ENCODE peak calls at places on chromosomes 16 and 17, in six cellular contexts. M, J, L, D, T and U are unnamed samples.

GRCh38 chr16:77782694-77783093 is 5.7 kb upstream of the VAT1L start:
- DNase-seq in M (peak; percentile 23), J (no peak), L (no peak), D (no peak), T (no peak), U (no peak)

GRCh38 chr17:2931426-2931825 is 132.0 kb downstream of the OR1D5 start:
- DNase-seq in M (no peak), J (no peak), L (no peak), D (no peak), T (no peak), U (no peak)

GRCh38 chr16:57536306-57537193 is at the start of gene CCDC102A:
- DNase-seq in M (peak; percentile 69), J (no peak), L (peak; percentile 49), D (peak; percentile 50), T (peak; percentile 24), U (peak; percentile 78)

GRCh38 chr17:5592382-5592781 is 8.1 kb upstream of the NLRP1 start:
- DNase-seq in M (peak; percentile 59), J (no peak), L (no peak), D (no peak), T (no peak), U (peak; percentile 38)

GRCh38 chr17:39699818-39700147 is at the start of gene ERBB2:
- DNase-seq in M (no peak), J (no peak), L (peak; percentile 75), D (no peak), T (peak; percentile 82), U (no peak)

GRCh38 chr17:238071-238963 is 56.9 kb upstream of the DOC2B start:
- DNase-seq in M (no peak), J (no peak), L (no peak), D (no peak), T (no peak), U (no peak)

GRCh38 chr17:17098426-17099035 is 56.3 kb downstream of the MPRIP start:
- DNase-seq in M (no peak), J (no peak), L (peak; percentile 67), D (no peak), T (no peak), U (no peak)

GRCh38 chr16:74480150-74481029 is 59.1 kb upstream of the CLEC18B start:
- DNase-seq in M (no peak), J (no peak), L (no peak), D (no peak), T (peak; percentile 46), U (no peak)

GRCh38 chr16:2449118-2449517 is 10.8 kb upstream of the TEDC2 start:
- DNase-seq in M (no peak), J (no peak), L (no peak), D (no peak), T (no peak), U (no peak)

GRCh38 chr17:51152766-51153209 is 571 bp upstream of the NME1 start:
- DNase-seq in M (peak; percentile 30), J (no peak), L (no peak), D (no peak), T (no peak), U (no peak)

GRCh38 chr17:1553354-1554266 is 9.0 kb downstream of the PITPNA start:
- DNase-seq in M (no peak), J (no peak), L (no peak), D (no peak), T (peak; percentile 42), U (no peak)

GRCh38 chr17:57724038-57724728 is 20.9 kb downstream of the CCDC182 start:
- DNase-seq in M (peak; percentile 64), J (no peak), L (no peak), D (no peak), T (no peak), U (peak; percentile 46)

GRCh38 chr17:35373984-35374765 is 754 bp upstream of the SLFN11 start:
- DNase-seq in M (peak; percentile 58), J (peak; percentile 92), L (peak; percentile 38), D (no peak), T (peak; percentile 42), U (peak; percentile 25)

GRCh38 chr17:21602176-21602575 is 90.1 kb upstream of the KCNJ18 start:
- DNase-seq in M (no peak), J (no peak), L (no peak), D (no peak), T (no peak), U (no peak)

GRCh38 chr16:3514621-3515020 is 13.8 kb downstream of the CLUAP1 start:
- DNase-seq in M (no peak), J (no peak), L (no peak), D (peak; percentile 0), T (no peak), U (no peak)

GRCh38 chr16:19366384-19366783 is 51.3 kb upstream of the TMC5 start:
- DNase-seq in M (no peak), J (no peak), L (no peak), D (no peak), T (no peak), U (no peak)

GRCh38 chr17:45886852-45887251 is 7.5 kb upstream of the MAPT start:
- DNase-seq in M (no peak), J (no peak), L (no peak), D (no peak), T (no peak), U (no peak)

GRCh38 chr17:3647769-3648540 is 11.4 kb downstream of the CTNS start:
- DNase-seq in M (no peak), J (no peak), L (no peak), D (no peak), T (peak; percentile 70), U (no peak)

GRCh38 chr16:60811657-60812056 is 1224.6 kb downstream of the CDH8 start:
- DNase-seq in M (no peak), J (no peak), L (no peak), D (no peak), T (no peak), U (no peak)

GRCh38 chr17:50893183-50893993 is 27.2 kb upstream of the TOB1 start:
- DNase-seq in M (peak; percentile 6), J (no peak), L (peak; percentile 79), D (peak; percentile 2), T (no peak), U (no peak)

GRCh38 chr16:25157476-25157875 is 45.9 kb downstream of the LCMT1 start:
- DNase-seq in M (no peak), J (no peak), L (no peak), D (no peak), T (no peak), U (no peak)

GRCh38 chr17:49063652-49064051 is 66.5 kb downstream of the IGF2BP1 start:
- DNase-seq in M (no peak), J (no peak), L (no peak), D (no peak), T (no peak), U (no peak)

GRCh38 chr16:8590161-8590688 is at the start of gene TMEM114:
- DNase-seq in M (no peak), J (no peak), L (no peak), D (no peak), T (no peak), U (no peak)

GRCh38 chr17:81577278-81578000 is 25.3 kb upstream of the FAAP100 start:
- DNase-seq in M (no peak), J (no peak), L (peak; percentile 55), D (no peak), T (no peak), U (no peak)

GRCh38 chr16:88376835-88377726 is 5.7 kb upstream of the ZNF469 start:
- DNase-seq in M (no peak), J (no peak), L (no peak), D (no peak), T (no peak), U (peak; percentile 36)

GRCh38 chr16:88390760-88391496 is 8.2 kb downstream of the ZNF469 start:
- DNase-seq in M (no peak), J (no peak), L (no peak), D (no peak), T (no peak), U (no peak)

GRCh38 chr17:49746791-49747490 is 17.0 kb downstream of the FAM117A start:
- DNase-seq in M (peak; percentile 48), J (no peak), L (no peak), D (no peak), T (no peak), U (peak; percentile 60)

GRCh38 chr17:48724241-48725004 is 1.4 kb downstream of the PRAC2 start:
- DNase-seq in M (peak; percentile 80), J (peak; percentile 96), L (peak; percentile 84), D (peak; percentile 79), T (peak; percentile 74), U (peak; percentile 77)

GRCh38 chr17:50443492-50444051 is 17.6 kb downstream of the ACSF2 start:
- DNase-seq in M (no peak), J (no peak), L (no peak), D (no peak), T (no peak), U (no peak)

GRCh38 chr16:77213542-77214108 is 14.4 kb downstream of the SYCE1L start:
- DNase-seq in M (no peak), J (no peak), L (peak; percentile 37), D (no peak), T (no peak), U (no peak)

GRCh38 chr17:82018152-82019041 is 4.3 kb downstream of the CENPX start:
- DNase-seq in M (no peak), J (no peak), L (no peak), D (no peak), T (no peak), U (no peak)

GRCh38 chr16:51722467-51722866 is 571.4 kb upstream of the SALL1 start:
- DNase-seq in M (no peak), J (no peak), L (no peak), D (no peak), T (no peak), U (no peak)
- TF ChIP-seq CTCF in M (no peak), J (no peak), L (no peak), D (peak; percentile 23), T (no peak), U (no peak)

DNA sequence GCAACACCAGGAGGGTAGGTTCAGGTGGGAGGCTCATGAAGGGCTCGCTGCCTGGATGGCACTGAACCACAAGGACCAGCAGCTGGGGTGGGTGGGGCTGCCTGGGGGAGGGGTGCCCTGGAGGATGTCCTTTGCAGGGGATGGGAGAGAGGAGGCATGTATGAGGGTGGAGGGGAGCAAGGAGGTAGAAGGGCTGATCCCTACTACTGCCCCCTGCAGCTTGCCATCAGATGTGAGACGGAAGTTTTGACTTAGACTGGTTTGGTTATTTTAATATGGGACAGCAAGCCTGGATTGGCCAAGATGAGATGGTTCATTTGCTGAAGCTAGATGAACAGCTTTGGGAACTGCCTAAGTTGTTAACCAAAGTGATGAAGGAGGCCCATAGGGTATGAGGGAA is 115.9 kb downstream of the SEC14L1 start:
- DNase-seq in M (no peak), J (no peak), L (no peak), D (no peak), T (no peak), U (no peak)
- TF ChIP-seq CTCF in M (no peak), J (no peak), L (no peak), D (no peak), T (no peak), U (no peak)

DNA sequence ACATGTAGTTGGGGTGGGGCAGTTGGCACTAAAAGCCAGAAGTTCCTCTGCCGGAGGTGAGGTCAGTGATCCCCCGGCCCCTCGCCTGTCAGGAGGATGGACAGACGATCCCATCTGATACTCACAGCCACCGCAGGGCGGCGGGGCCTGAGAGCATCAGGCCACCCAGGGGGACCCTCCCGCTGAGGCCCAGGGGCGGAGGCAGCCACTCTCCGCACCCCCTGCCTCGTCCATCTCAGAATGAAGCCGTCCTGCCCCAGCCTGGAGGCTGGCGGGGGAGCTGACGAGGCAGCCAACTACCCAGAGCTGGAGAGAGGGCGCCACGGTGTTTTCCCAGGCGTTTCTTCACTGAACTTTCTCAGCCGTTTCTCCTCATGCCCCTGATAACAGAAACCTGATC is 22.6 kb downstream of the TPSD1 start:
- DNase-seq in M (no peak), J (no peak), L (no peak), D (no peak), T (no peak), U (no peak)
- TF ChIP-seq CTCF in M (no peak), J (no peak), L (no peak), D (no peak), T (no peak), U (no peak)

GRCh38 chr16:72021043-72021442 is 12.5 kb downstream of the DHODH start:
- DNase-seq in M (no peak), J (no peak), L (no peak), D (no peak), T (no peak), U (no peak)
- TF ChIP-seq CTCF in M (no peak), J (peak; percentile 19), L (no peak), D (no peak), T (no peak), U (no peak)